ENCODE peak calls at places on chromosomes 6 and 20, in five cellular contexts. N is SK-MEL-5, B is SHP77, Y is fibroblast of mammary gland, Z is T-helper 17 cell. G is an unnamed sample.
A peak's percentile ranks its signal among the peaks of the same experiment; 100 is the strongest.

GRCh38 chr20:38043512-38044300 is 10.2 kb downstream of the RPRD1B start:
- DNase-seq in N (no peak), B (no peak), Y (peak; percentile 91), Z (no peak), G (no peak)

GRCh38 chr6:511488-512137 is 120.1 kb downstream of the IRF4 start:
- DNase-seq in N (no peak), B (no peak), Y (peak; percentile 5), Z (no peak), G (no peak)

GRCh38 chr6:8415913-8416312 is 19.4 kb downstream of the SLC35B3 start:
- DNase-seq in N (no peak), B (no peak), Y (no peak), Z (no peak), G (no peak)

GRCh38 chr20:219290-220115 is 7.6 kb upstream of the DEFB129 start:
- DNase-seq in N (peak; percentile 79), B (peak; percentile 43), Y (peak; percentile 20), Z (no peak), G (no peak)

GRCh38 chr6:54473328-54473727 is 165.1 kb downstream of the TINAG start:
- DNase-seq in N (no peak), B (no peak), Y (no peak), Z (no peak), G (no peak)

GRCh38 chr20:19380211-19380610 is 167.8 kb downstream of the SLC24A3 start:
- DNase-seq in N (no peak), B (no peak), Y (no peak), Z (no peak), G (no peak)

GRCh38 chr20:34177060-34177459 is 64.2 kb upstream of the ASIP start:
- DNase-seq in N (no peak), B (no peak), Y (no peak), Z (no peak), G (no peak)

GRCh38 chr6:53858196-53858595 is 63.4 kb downstream of the LRRC1 start:
- DNase-seq in N (no peak), B (no peak), Y (no peak), Z (no peak), G (no peak)

GRCh38 chr6:169998457-169998856 is 247.0 kb downstream of the ERMARD start:
- DNase-seq in N (no peak), B (no peak), Y (no peak), Z (no peak), G (no peak)

GRCh38 chr6:65557224-65557623 is 149.8 kb downstream of the EYS start:
- DNase-seq in N (no peak), B (peak; percentile 71), Y (no peak), Z (no peak), G (no peak)

GRCh38 chr20:51306521-51307358 is 235.8 kb downstream of the NFATC2 start:
- DNase-seq in N (peak; percentile 79), B (peak; percentile 49), Y (peak; percentile 67), Z (peak; percentile 40), G (peak; percentile 49)

GRCh38 chr20:33005132-33005566 is 916 bp upstream of the SUN5 start:
- DNase-seq in N (peak; percentile 54), B (no peak), Y (peak; percentile 25), Z (no peak), G (no peak)

GRCh38 chr6:10300071-10300470 is 114.8 kb downstream of the TFAP2A start:
- DNase-seq in N (no peak), B (no peak), Y (no peak), Z (no peak), G (no peak)

GRCh38 chr20:43726811-43727338 is at the start of gene GTSF1L:
- DNase-seq in N (no peak), B (no peak), Y (peak; percentile 61), Z (no peak), G (no peak)

GRCh38 chr6:3830806-3831205 is 18.4 kb upstream of the FAM50B start:
- DNase-seq in N (no peak), B (no peak), Y (no peak), Z (no peak), G (no peak)

GRCh38 chr20:3768342-3769130 is 983 bp upstream of the ADISSP start:
- DNase-seq in N (peak; percentile 77), B (peak; percentile 73), Y (peak; percentile 81), Z (peak; percentile 83), G (peak; percentile 73)

GRCh38 chr20:7695622-7696021 is 244.6 kb downstream of the HAO1 start:
- DNase-seq in N (no peak), B (no peak), Y (peak; percentile 39), Z (no peak), G (no peak)

GRCh38 chr6:49606696-49607390 is 29.8 kb downstream of the RHAG start:
- DNase-seq in N (peak; percentile 93), B (peak; percentile 92), Y (peak; percentile 89), Z (no peak), G (peak; percentile 58)

GRCh38 chr6:90413867-90414266 is 117.2 kb upstream of the BACH2 start:
- DNase-seq in N (no peak), B (peak; percentile 41), Y (peak; percentile 10), Z (peak; percentile 36), G (peak; percentile 87)

GRCh38 chr20:9200620-9201019 is 131.7 kb downstream of the PLCB4 start:
- DNase-seq in N (no peak), B (no peak), Y (peak; percentile 66), Z (no peak), G (no peak)

GRCh38 chr6:162773996-162774395 is 46.2 kb downstream of the PACRG start:
- DNase-seq in N (no peak), B (no peak), Y (no peak), Z (no peak), G (no peak)

GRCh38 chr6:13013681-13014550 is 297.3 kb downstream of the PHACTR1 start:
- DNase-seq in N (no peak), B (no peak), Y (no peak), Z (no peak), G (no peak)

GRCh38 chr20:62874745-62875344 is 13.2 kb upstream of the TCFL5 start:
- DNase-seq in N (no peak), B (no peak), Y (no peak), Z (no peak), G (no peak)

GRCh38 chr6:147205690-147206600 is 1.7 kb downstream of the STXBP5 start:
- DNase-seq in N (peak; percentile 59), B (peak; percentile 54), Y (peak; percentile 78), Z (no peak), G (no peak)

GRCh38 chr6:125140808-125141207 is 12.8 kb upstream of the TPD52L1 start:
- DNase-seq in N (no peak), B (no peak), Y (peak; percentile 26), Z (no peak), G (no peak)

GRCh38 chr6:40582892-40583291 is 4.3 kb downstream of the LRFN2 start:
- DNase-seq in N (no peak), B (no peak), Y (no peak), Z (no peak), G (peak; percentile 6)

GRCh38 chr6:45076217-45076616 is 251.9 kb upstream of the RUNX2 start:
- DNase-seq in N (no peak), B (no peak), Y (peak; percentile 93), Z (no peak), G (no peak)

GRCh38 chr6:87705070-87705691 is 3.1 kb upstream of the AKIRIN2 start:
- DNase-seq in N (no peak), B (no peak), Y (no peak), Z (no peak), G (no peak)

GRCh38 chr6:124964084-124964763 is 2.0 kb downstream of the RNF217 start:
- DNase-seq in N (peak; percentile 4), B (no peak), Y (peak; percentile 90), Z (no peak), G (no peak)

GRCh38 chr20:48866936-48867335 is 39.1 kb upstream of the PREX1 start:
- DNase-seq in N (no peak), B (no peak), Y (no peak), Z (no peak), G (no peak)

GRCh38 chr6:166957087-166957804 is 896 bp upstream of the RNASET2 start:
- DNase-seq in N (no peak), B (peak; percentile 28), Y (no peak), Z (peak; percentile 57), G (no peak)

GRCh38 chr20:6708010-6708409 is 59.5 kb upstream of the BMP2 start:
- DNase-seq in N (no peak), B (no peak), Y (peak; percentile 53), Z (no peak), G (no peak)

GRCh38 chr20:1617055-1617454 is 2.8 kb downstream of the SIRPB1 start:
- DNase-seq in N (peak; percentile 2), B (no peak), Y (no peak), Z (no peak), G (no peak)

GRCh38 chr6:153816306-153816845 is 222.7 kb upstream of the OPRM1 start:
- DNase-seq in N (no peak), B (no peak), Y (no peak), Z (no peak), G (no peak)

GRCh38 chr6:30895343-30895742 is 11.0 kb downstream of the DDR1 start:
- DNase-seq in N (no peak), B (no peak), Y (no peak), Z (no peak), G (no peak)